ENCODE peak calls at places on chromosome 4, in seven cellular contexts. P is transverse colon, K is lower lobe of right lung, T is fibroblast of lung, Q is GM23338, E is breast epithelium, V is PC-3. C is an unnamed sample.
A peak's percentile ranks its signal among the peaks of the same experiment; 100 is the strongest.

GRCh38 chr4:5941601-5942000 is 48.7 kb upstream of the CRMP1 start:
- DNase-seq in P (no peak), K (no peak), T (no peak), Q (no peak), E (no peak), V (no peak), C (no peak)

GRCh38 chr4:105546086-105546485 is 6.3 kb upstream of the ARHGEF38 start:
- DNase-seq in P (no peak), K (no peak), T (no peak), Q (no peak), E (no peak), V (no peak), C (no peak)

GRCh38 chr4:36244257-36245084 is at the start of gene ARAP2:
- DNase-seq in P (peak; percentile 67), K (peak; percentile 83), T (peak; percentile 12), Q (peak; percentile 74), E (peak; percentile 59), V (peak; percentile 87), C (no peak)

GRCh38 chr4:138330531-138330930 is 88.4 kb upstream of the SLC7A11 start:
- DNase-seq in P (no peak), K (no peak), T (no peak), Q (no peak), E (no peak), V (no peak), C (no peak)

GRCh38 chr4:68831642-68832041 is 15.8 kb downstream of the UGT2B10 start:
- DNase-seq in P (no peak), K (no peak), T (no peak), Q (no peak), E (no peak), V (no peak), C (no peak)

GRCh38 chr4:16790508-16790907 is 107.9 kb downstream of the LDB2 start:
- DNase-seq in P (no peak), K (no peak), T (no peak), Q (no peak), E (no peak), V (peak; percentile 18), C (no peak)

GRCh38 chr4:159503243-159503642 is 400.4 kb downstream of the RAPGEF2 start:
- DNase-seq in P (no peak), K (no peak), T (no peak), Q (peak; percentile 79), E (no peak), V (peak; percentile 3), C (no peak)

GRCh38 chr4:77433102-77433733 is 172.4 kb upstream of the CXCL13 start:
- DNase-seq in P (no peak), K (no peak), T (peak; percentile 35), Q (peak; percentile 72), E (no peak), V (peak; percentile 62), C (no peak)

GRCh38 chr4:124903995-124904722 is 191.6 kb upstream of the ANKRD50 start:
- DNase-seq in P (no peak), K (no peak), T (peak; percentile 82), Q (peak; percentile 29), E (no peak), V (peak; percentile 71), C (no peak)

GRCh38 chr4:138487217-138487616 is 245.1 kb upstream of the SLC7A11 start:
- DNase-seq in P (no peak), K (no peak), T (no peak), Q (no peak), E (no peak), V (no peak), C (no peak)

GRCh38 chr4:32037391-32037790 is 1317.2 kb downstream of the PCDH7 start:
- DNase-seq in P (no peak), K (no peak), T (no peak), Q (no peak), E (no peak), V (no peak), C (no peak)

GRCh38 chr4:32042486-32042885 is 1322.3 kb downstream of the PCDH7 start:
- DNase-seq in P (no peak), K (no peak), T (no peak), Q (no peak), E (no peak), V (no peak), C (no peak)
- TF ChIP-seq CTCF in P (no peak), K (no peak), T (no peak), Q (no peak), E (no peak), V (peak; percentile 28), C (no peak)

GRCh38 chr4:84491420-84491819 is 7.7 kb downstream of the NKX6-1 start:
- DNase-seq in P (no peak), K (no peak), T (no peak), Q (peak; percentile 49), E (no peak), V (no peak), C (no peak)

GRCh38 chr4:84494518-84494917 is 4.6 kb downstream of the NKX6-1 start:
- DNase-seq in P (no peak), K (no peak), T (no peak), Q (no peak), E (no peak), V (no peak), C (no peak)

GRCh38 chr4:84492290-84492689 is 6.8 kb downstream of the NKX6-1 start:
- DNase-seq in P (no peak), K (no peak), T (no peak), Q (peak; percentile 57), E (no peak), V (no peak), C (no peak)

GRCh38 chr4:84492737-84493091 is 6.4 kb downstream of the NKX6-1 start:
- DNase-seq in P (no peak), K (no peak), T (no peak), Q (peak; percentile 49), E (no peak), V (no peak), C (no peak)

DNA sequence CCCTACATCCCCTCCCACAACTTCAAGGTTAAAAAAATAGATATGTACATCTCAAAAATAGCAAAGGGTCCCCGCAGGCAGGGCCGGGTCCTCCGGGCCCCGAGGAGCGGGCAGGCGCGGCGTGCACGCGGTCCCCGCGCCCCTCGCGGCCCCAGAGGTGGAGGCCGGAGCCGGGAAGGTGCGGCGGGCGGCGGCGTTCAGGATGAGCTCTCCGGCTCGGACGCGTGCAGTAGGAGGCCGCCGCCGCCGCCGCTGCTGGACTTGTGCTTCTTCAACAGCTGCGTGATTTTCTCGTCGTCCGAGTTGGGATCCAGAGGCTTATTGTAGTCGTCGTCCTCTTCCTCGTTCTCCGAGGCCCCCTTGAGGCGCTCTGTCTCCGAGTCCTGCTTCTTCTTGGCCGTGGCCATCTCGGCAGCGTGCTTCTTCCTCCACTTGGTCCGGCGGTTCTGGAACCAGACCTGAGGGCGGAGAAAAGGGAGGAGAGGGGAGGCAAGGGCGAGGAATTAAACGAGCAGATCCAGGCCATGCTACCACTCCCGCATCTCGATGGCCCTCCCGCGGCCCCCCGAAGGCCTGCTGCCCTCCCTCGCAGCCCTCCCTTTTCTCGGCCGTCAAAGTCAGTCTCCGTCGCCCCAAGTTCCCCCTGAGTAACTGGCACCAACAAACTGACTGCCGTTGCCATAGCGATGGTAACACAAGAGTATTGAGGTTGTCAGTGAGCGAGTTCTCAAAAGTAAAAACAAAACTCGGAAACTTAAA is 5.8 kb downstream of the NKX6-1 start:
- DNase-seq in P (peak; percentile 21), K (no peak), T (peak; percentile 34), Q (peak; percentile 90), E (no peak), V (no peak), C (no peak)
- H3K27me3 ChIP-seq in P (peaks cover 100% of the 10 kb centered on the region), K (peaks cover 95% of the 10 kb centered on the region), T (peaks cover 42% of the 10 kb centered on the region), Q (peaks cover 100% of the 10 kb centered on the region), E (peaks cover 85% of the 10 kb centered on the region), V (no peaks in the 10 kb centered on the region), C (peaks cover 12% of the 10 kb centered on the region)

GRCh38 chr4:87974856-87975462 is 555 bp upstream of the SPP1 start:
- DNase-seq in P (no peak), K (no peak), T (no peak), Q (peak; percentile 58), E (no peak), V (peak; percentile 55), C (no peak)
- TF ChIP-seq CTCF in P (no peak), K (no peak), T (no peak), Q (no peak), E (no peak), V (no peak), C (no peak)

GRCh38 chr4:99606716-99607115 is 32.1 kb downstream of the MTTP start:
- DNase-seq in P (no peak), K (no peak), T (no peak), Q (no peak), E (no peak), V (no peak), C (no peak)
- H3K27me3 ChIP-seq in P (no peaks in the 10 kb centered on the region), K (no peaks in the 10 kb centered on the region), T (no peaks in the 10 kb centered on the region), Q (no peaks in the 10 kb centered on the region), E (no peaks in the 10 kb centered on the region), V (no peaks in the 10 kb centered on the region), C (no peaks in the 10 kb centered on the region)

GRCh38 chr4:60847614-60848013 is 352.5 kb upstream of the ADGRL3 start:
- DNase-seq in P (no peak), K (no peak), T (no peak), Q (peak; percentile 34), E (no peak), V (no peak), C (no peak)

DNA sequence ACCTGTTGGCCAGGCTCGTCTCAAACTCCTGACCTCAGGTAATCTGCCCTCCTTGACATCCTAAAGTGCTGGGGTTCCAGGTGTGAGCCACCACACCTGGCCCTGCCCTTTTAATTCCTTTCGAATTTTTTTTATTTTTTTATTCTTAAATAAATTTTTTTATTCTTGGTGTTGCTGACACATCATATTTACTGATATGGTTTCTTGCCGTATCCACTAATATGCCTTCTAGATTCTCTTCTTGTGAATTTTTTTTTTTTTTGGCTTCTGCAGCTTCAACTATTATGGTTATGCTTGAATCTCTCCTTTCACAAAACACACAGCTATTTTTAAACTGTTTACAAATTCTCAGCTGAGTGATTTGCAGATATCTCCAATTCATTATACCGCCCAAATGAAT is 353.4 kb upstream of the ADGRL3 start:
- DNase-seq in P (no peak), K (no peak), T (no peak), Q (no peak), E (no peak), V (no peak), C (no peak)
- TF ChIP-seq CTCF in P (no peak), K (no peak), T (no peak), Q (no peak), E (no peak), V (no peak), C (no peak)

C was measured in ascending aorta.